ENCODE peak calls at places on chromosomes 2 and 18, in four cellular contexts. One of them, this sample, is unnamed.

GRCh38 chr18:21739604-21740473 is 753 bp upstream of the MIB1 start:
- DNase-seq in MV-4-11: no peak
- DNase-seq in AG04450: no peak
- DNase-seq in activated CD4-positive, alpha-beta T cell treated with anti-CD3 and anti-CD28 coated beads, Interleukin-2, amount 50 U/mL, for 1 hour: no peak
- DNase-seq in this sample: no peak

GRCh38 chr18:331231-331771 is 63.5 kb upstream of the THOC1 start:
- DNase-seq in MV-4-11: peak
- DNase-seq in AG04450: no peak
- DNase-seq in activated CD4-positive, alpha-beta T cell treated with anti-CD3 and anti-CD28 coated beads, Interleukin-2, amount 50 U/mL, for 1 hour: no peak
- DNase-seq in this sample: no peak

GRCh38 chr2:119549236-119549635 is 5.0 kb downstream of the CFAP221 start:
- DNase-seq in MV-4-11: no peak
- DNase-seq in AG04450: no peak
- DNase-seq in activated CD4-positive, alpha-beta T cell treated with anti-CD3 and anti-CD28 coated beads, Interleukin-2, amount 50 U/mL, for 1 hour: no peak
- DNase-seq in this sample: no peak

GRCh38 chr2:179137191-179137590 is 87.3 kb upstream of the CCDC141 start:
- DNase-seq in MV-4-11: peak
- DNase-seq in AG04450: no peak
- DNase-seq in activated CD4-positive, alpha-beta T cell treated with anti-CD3 and anti-CD28 coated beads, Interleukin-2, amount 50 U/mL, for 1 hour: no peak
- DNase-seq in this sample: no peak

GRCh38 chr2:3535794-3536681 is 16.7 kb upstream of the ADI1 start:
- DNase-seq in MV-4-11: peak
- DNase-seq in AG04450: peak
- DNase-seq in activated CD4-positive, alpha-beta T cell treated with anti-CD3 and anti-CD28 coated beads, Interleukin-2, amount 50 U/mL, for 1 hour: no peak
- DNase-seq in this sample: no peak

GRCh38 chr2:166373105-166373504 is 2.6 kb downstream of the SCN9A start:
- DNase-seq in MV-4-11: peak
- DNase-seq in AG04450: no peak
- DNase-seq in activated CD4-positive, alpha-beta T cell treated with anti-CD3 and anti-CD28 coated beads, Interleukin-2, amount 50 U/mL, for 1 hour: no peak
- DNase-seq in this sample: no peak

GRCh38 chr2:96538487-96539214 is 2.1 kb downstream of the ARID5A start:
- DNase-seq in MV-4-11: peak
- DNase-seq in AG04450: no peak
- DNase-seq in activated CD4-positive, alpha-beta T cell treated with anti-CD3 and anti-CD28 coated beads, Interleukin-2, amount 50 U/mL, for 1 hour: peak
- DNase-seq in this sample: peak

GRCh38 chr18:50429207-50429948 is 54.5 kb downstream of the SKA1 start:
- DNase-seq in MV-4-11: peak
- DNase-seq in AG04450: no peak
- DNase-seq in activated CD4-positive, alpha-beta T cell treated with anti-CD3 and anti-CD28 coated beads, Interleukin-2, amount 50 U/mL, for 1 hour: no peak
- DNase-seq in this sample: peak

GRCh38 chr2:164069542-164069941 is 333.7 kb upstream of the FIGN start:
- DNase-seq in MV-4-11: no peak
- DNase-seq in AG04450: no peak
- DNase-seq in activated CD4-positive, alpha-beta T cell treated with anti-CD3 and anti-CD28 coated beads, Interleukin-2, amount 50 U/mL, for 1 hour: no peak
- DNase-seq in this sample: no peak

GRCh38 chr2:156455366-156455975 is 19.3 kb downstream of the GPD2 start:
- DNase-seq in MV-4-11: no peak
- DNase-seq in AG04450: no peak
- DNase-seq in activated CD4-positive, alpha-beta T cell treated with anti-CD3 and anti-CD28 coated beads, Interleukin-2, amount 50 U/mL, for 1 hour: no peak
- DNase-seq in this sample: no peak

GRCh38 chr18:7488571-7488970 is 78.5 kb upstream of the PTPRM start:
- DNase-seq in MV-4-11: no peak
- DNase-seq in AG04450: no peak
- DNase-seq in activated CD4-positive, alpha-beta T cell treated with anti-CD3 and anti-CD28 coated beads, Interleukin-2, amount 50 U/mL, for 1 hour: no peak
- DNase-seq in this sample: no peak

GRCh38 chr2:124985210-124985760 is 960.2 kb downstream of the CNTNAP5 start:
- DNase-seq in MV-4-11: peak
- DNase-seq in AG04450: no peak
- DNase-seq in activated CD4-positive, alpha-beta T cell treated with anti-CD3 and anti-CD28 coated beads, Interleukin-2, amount 50 U/mL, for 1 hour: no peak
- DNase-seq in this sample: no peak

GRCh38 chr2:174750923-174751441 is 13.3 kb downstream of the CHRNA1 start:
- DNase-seq in MV-4-11: peak
- DNase-seq in AG04450: no peak
- DNase-seq in activated CD4-positive, alpha-beta T cell treated with anti-CD3 and anti-CD28 coated beads, Interleukin-2, amount 50 U/mL, for 1 hour: peak
- DNase-seq in this sample: no peak

GRCh38 chr2:129876576-129876975 is 102.9 kb upstream of the RAB6C start:
- DNase-seq in MV-4-11: no peak
- DNase-seq in AG04450: no peak
- DNase-seq in activated CD4-positive, alpha-beta T cell treated with anti-CD3 and anti-CD28 coated beads, Interleukin-2, amount 50 U/mL, for 1 hour: no peak
- DNase-seq in this sample: no peak